ENCODE peak calls at places on chromosomes 3 and 15, in nine cellular contexts. G is colonic mucosa; T is lower lobe of right lung; I is C1 segment of cervical spinal cord; C is HuH-7.5; D is fibroblast of mammary gland; M is SW 1271; U is activated naive CD4-positive, alpha-beta T cell treated with anti-CD3 and anti-CD28 coated beads for 36 hours; P is WTC11. A is an unnamed sample.

GRCh38 chr3:148631124-148631903 is 66.4 kb upstream of the AGTR1 start:
- DNase-seq in G (no peak), T (no peak), I (no peak), C (no peak), D (peak), M (no peak), U (no peak), P (peak), A (no peak)

GRCh38 chr3:114896978-114897377 is 250.1 kb downstream of the ZBTB20 start:
- DNase-seq in G (no peak), T (no peak), I (no peak), C (no peak), D (no peak), M (no peak), U (no peak), P (no peak), A (no peak)

GRCh38 chr15:38069506-38069905 is 135.1 kb downstream of the TMCO5A start:
- DNase-seq in G (peak), T (peak), I (no peak), C (no peak), D (peak), M (no peak), U (no peak), P (no peak), A (peak)

GRCh38 chr3:181176610-181177009 is 187.1 kb upstream of the DNAJC19 start:
- DNase-seq in G (peak), T (peak), I (peak), C (peak), D (peak), M (no peak), U (peak), P (peak), A (no peak)

GRCh38 chr3:170542704-170543103 is 43.2 kb downstream of the SLC7A14 start:
- DNase-seq in G (no peak), T (no peak), I (no peak), C (no peak), D (peak), M (no peak), U (no peak), P (no peak), A (no peak)

GRCh38 chr3:138348950-138349739 is 766 bp downstream of the MRAS start:
- DNase-seq in G (peak), T (no peak), I (peak), C (peak), D (peak), M (no peak), U (no peak), P (peak), A (no peak)

GRCh38 chr3:158347966-158348365 is 223.0 kb upstream of the MLF1 start:
- DNase-seq in G (no peak), T (no peak), I (no peak), C (no peak), D (peak), M (no peak), U (no peak), P (no peak), A (no peak)

GRCh38 chr3:22947741-22948140 is 255.4 kb upstream of the UBE2E2 start:
- DNase-seq in G (no peak), T (no peak), I (no peak), C (no peak), D (no peak), M (no peak), U (no peak), P (no peak), A (no peak)

GRCh38 chr3:194779729-194780224 is 94.1 kb downstream of the FAM43A start:
- DNase-seq in G (no peak), T (no peak), I (no peak), C (no peak), D (no peak), M (no peak), U (no peak), P (no peak), A (peak)

GRCh38 chr3:139302084-139302800 is 41.6 kb upstream of the MRPS22 start:
- DNase-seq in G (no peak), T (no peak), I (no peak), C (no peak), D (peak), M (peak), U (no peak), P (no peak), A (peak)

A was measured in amniotic stem cell.